ENCODE peak calls at places on chromosome 9, in four cellular contexts. One of them, this sample, is unnamed. For H4K20me1, the result is how much of the 10 kb centered on the place peaks cover.

GRCh38 chr9:122348288-122348777 is 22.5 kb upstream of the PTGS1 start:
- DNase-seq in H1: no peak
- DNase-seq in HCT116: no peak
- DNase-seq in K562: no peak
- DNase-seq in this sample: no peak

GRCh38 chr9:89720721-89721660 is 116.2 kb downstream of the GADD45G start:
- DNase-seq in H1: no peak
- DNase-seq in K562: no peak
- DNase-seq in HCT116: no peak
- DNase-seq in this sample: no peak

GRCh38 chr9:76564300-76564699 is 105.3 kb downstream of the GCNT1 start:
- DNase-seq in H1: no peak
- DNase-seq in K562: no peak
- DNase-seq in HCT116: no peak
- DNase-seq in this sample: no peak

GRCh38 chr9:16294371-16294770 is 576.1 kb downstream of the BNC2 start:
- DNase-seq in H1: no peak
- DNase-seq in K562: no peak
- DNase-seq in HCT116: no peak
- DNase-seq in this sample: no peak

GRCh38 chr9:94681508-94681907 is 42.2 kb upstream of the FBP1 start:
- DNase-seq in HCT116: peak
- DNase-seq in H1: peak
- DNase-seq in K562: peak
- DNase-seq in this sample: peak

GRCh38 chr9:16315720-16316119 is 554.8 kb downstream of the BNC2 start:
- DNase-seq in K562: no peak
- DNase-seq in HCT116: no peak
- DNase-seq in H1: no peak
- DNase-seq in this sample: no peak

GRCh38 chr9:130283514-130284248 is 18.1 kb downstream of the HMCN2 start:
- DNase-seq in H1: no peak
- DNase-seq in HCT116: no peak
- DNase-seq in K562: no peak
- DNase-seq in this sample: no peak

GRCh38 chr9:121609845-121610637 is 41.4 kb upstream of the DAB2IP start:
- DNase-seq in HCT116: peak
- DNase-seq in H1: no peak
- DNase-seq in K562: no peak
- DNase-seq in this sample: no peak

GRCh38 chr9:129624947-129625346 is 1.0 kb upstream of the NTMT1 start:
- DNase-seq in HCT116: no peak
- DNase-seq in H1: no peak
- DNase-seq in K562: no peak
- DNase-seq in this sample: no peak

GRCh38 chr9:122030357-122030756 is 62.8 kb downstream of the TTLL11 start:
- DNase-seq in K562: no peak
- DNase-seq in HCT116: no peak
- DNase-seq in H1: no peak
- DNase-seq in this sample: no peak

GRCh38 chr9:95875305-95876137 is at the start of gene ERCC6L2:
- DNase-seq in HCT116: peak
- DNase-seq in H1: peak
- DNase-seq in K562: peak
- DNase-seq in this sample: peak

GRCh38 chr9:111250836-111251452 is 79.1 kb downstream of the OR2K2 start:
- DNase-seq in K562: no peak
- DNase-seq in H1: no peak
- DNase-seq in HCT116: no peak
- DNase-seq in this sample: no peak

GRCh38 chr9:91032056-91032455 is 230.4 kb downstream of the SYK start:
- DNase-seq in H1: no peak
- DNase-seq in HCT116: no peak
- DNase-seq in K562: no peak
- DNase-seq in this sample: no peak

GRCh38 chr9:121566401-121567141 is 66.9 kb upstream of the GGTA1 start:
- DNase-seq in HCT116: no peak
- DNase-seq in H1: no peak
- DNase-seq in K562: no peak
- DNase-seq in this sample: no peak

GRCh38 chr9:126424511-126424910 is 97.9 kb downstream of the MVB12B start:
- DNase-seq in HCT116: no peak
- DNase-seq in K562: no peak
- DNase-seq in H1: no peak
- DNase-seq in this sample: no peak

GRCh38 chr9:132044176-132044880 is 35.3 kb downstream of the MED27 start:
- DNase-seq in H1: no peak
- DNase-seq in K562: no peak
- DNase-seq in HCT116: no peak
- DNase-seq in this sample: no peak

GRCh38 chr9:85536076-85536475 is 205.7 kb downstream of the AGTPBP1 start:
- DNase-seq in H1: no peak
- DNase-seq in K562: no peak
- DNase-seq in HCT116: no peak
- DNase-seq in this sample: no peak

GRCh38 chr9:98678244-98678842 is 30.4 kb downstream of the GABBR2 start:
- DNase-seq in H1: peak
- DNase-seq in HCT116: peak
- DNase-seq in K562: no peak
- DNase-seq in this sample: no peak

GRCh38 chr9:137276757-137277328 is 683 bp upstream of the TOR4A start:
- DNase-seq in HCT116: no peak
- DNase-seq in H1: no peak
- DNase-seq in K562: peak
- DNase-seq in this sample: no peak

GRCh38 chr9:35756743-35757526 is 2.9 kb upstream of the MSMP start:
- DNase-seq in K562: peak
- DNase-seq in H1: peak
- DNase-seq in HCT116: peak
- DNase-seq in this sample: no peak

GRCh38 chr9:113215142-113215541 is 5.9 kb downstream of the FKBP15 start:
- DNase-seq in K562: no peak
- DNase-seq in HCT116: peak
- DNase-seq in H1: no peak
- DNase-seq in this sample: no peak

GRCh38 chr9:76441551-76442322 is 17.2 kb upstream of the GCNT1 start:
- DNase-seq in HCT116: no peak
- DNase-seq in H1: no peak
- DNase-seq in K562: no peak
- DNase-seq in this sample: peak

GRCh38 chr9:15332939-15333338 is 25.9 kb upstream of the TTC39B start:
- DNase-seq in K562: no peak
- DNase-seq in H1: no peak
- DNase-seq in HCT116: no peak
- DNase-seq in this sample: no peak

GRCh38 chr9:14500705-14501104 is 186.8 kb upstream of the NFIB start:
- DNase-seq in K562: no peak
- DNase-seq in H1: no peak
- DNase-seq in HCT116: no peak
- DNase-seq in this sample: no peak

GRCh38 chr9:114372971-114373591 is 14.7 kb downstream of the AKNA start:
- DNase-seq in K562: no peak
- DNase-seq in HCT116: no peak
- DNase-seq in H1: no peak
- DNase-seq in this sample: peak

GRCh38 chr9:124510650-124511425 is 3.6 kb upstream of the NR5A1 start:
- DNase-seq in K562: no peak
- DNase-seq in HCT116: no peak
- DNase-seq in H1: no peak
- DNase-seq in this sample: no peak

GRCh38 chr9:34380034-34380510 is 3.4 kb upstream of the MYORG start:
- DNase-seq in HCT116: no peak
- DNase-seq in H1: no peak
- DNase-seq in K562: no peak
- DNase-seq in this sample: no peak

GRCh38 chr9:113993838-113994540 is 84.1 kb downstream of the AMBP start:
- DNase-seq in HCT116: no peak
- DNase-seq in K562: no peak
- DNase-seq in H1: no peak
- DNase-seq in this sample: no peak

GRCh38 chr9:110148384-110148783 is 59.6 kb downstream of the C9orf152 start:
- DNase-seq in HCT116: no peak
- DNase-seq in K562: no peak
- DNase-seq in H1: no peak
- DNase-seq in this sample: no peak

GRCh38 chr9:75483636-75484035 is 395.3 kb downstream of the OSTF1 start:
- DNase-seq in H1: no peak
- DNase-seq in HCT116: no peak
- DNase-seq in K562: no peak
- DNase-seq in this sample: no peak

GRCh38 chr9:34522971-34523797 is at the start of gene ENHO:
- DNase-seq in H1: peak
- DNase-seq in K562: peak
- DNase-seq in HCT116: peak
- DNase-seq in this sample: no peak

GRCh38 chr9:14690986-14691730 is 2.1 kb downstream of the ZDHHC21 start:
- DNase-seq in H1: no peak
- DNase-seq in HCT116: no peak
- DNase-seq in K562: no peak
- DNase-seq in this sample: no peak

GRCh38 chr9:114281421-114282103 is 41.3 kb upstream of the ORM1 start:
- DNase-seq in HCT116: no peak
- DNase-seq in K562: no peak
- DNase-seq in H1: no peak
- DNase-seq in this sample: no peak

GRCh38 chr9:17630531-17630949 is 51.7 kb downstream of the SH3GL2 start:
- DNase-seq in HCT116: no peak
- DNase-seq in K562: no peak
- DNase-seq in H1: no peak
- DNase-seq in this sample: no peak

DNA sequence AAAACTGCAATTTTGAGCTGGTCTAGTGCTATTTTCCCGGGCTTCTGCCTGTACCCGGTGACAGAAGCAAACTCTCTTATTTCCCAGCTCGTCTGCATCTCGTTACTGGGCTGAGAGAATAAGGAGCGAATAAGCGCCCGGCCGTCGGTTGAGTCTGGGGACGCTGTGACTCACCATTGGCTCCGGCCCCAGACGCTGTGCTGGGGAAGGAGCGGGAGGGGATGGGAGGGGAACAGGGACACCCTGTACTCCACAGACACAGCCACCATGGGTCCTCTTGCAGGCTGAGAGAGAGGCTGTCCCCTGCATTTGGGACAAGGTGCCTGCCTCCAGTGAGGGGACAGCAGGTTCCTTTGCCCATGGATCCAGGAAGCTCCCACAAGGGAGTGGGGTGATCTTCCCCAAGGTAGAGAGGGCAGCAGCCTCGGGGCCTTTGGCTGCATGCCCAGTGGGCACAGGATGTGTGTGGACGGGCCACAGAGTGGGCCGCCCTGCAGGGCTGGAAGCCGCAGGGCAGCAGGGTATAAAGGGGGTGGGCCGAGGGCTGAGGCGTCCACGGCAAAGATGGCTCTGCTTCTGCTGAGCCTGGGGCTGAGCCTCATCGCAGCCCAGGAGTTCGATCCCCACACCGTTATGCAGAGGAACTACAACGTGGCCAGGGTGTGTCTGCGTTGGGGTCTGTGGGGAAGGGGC is at the start of gene LCN9:
- DNase-seq in HCT116: no peak
- DNase-seq in K562: no peak
- DNase-seq in H1: no peak
- DNase-seq in this sample: no peak
- H4K20me1 ChIP-seq in HCT116: under half
- H4K20me1 ChIP-seq in K562: under half
- H4K20me1 ChIP-seq in H1: under half
- H4K20me1 ChIP-seq in this sample: under half

DNA sequence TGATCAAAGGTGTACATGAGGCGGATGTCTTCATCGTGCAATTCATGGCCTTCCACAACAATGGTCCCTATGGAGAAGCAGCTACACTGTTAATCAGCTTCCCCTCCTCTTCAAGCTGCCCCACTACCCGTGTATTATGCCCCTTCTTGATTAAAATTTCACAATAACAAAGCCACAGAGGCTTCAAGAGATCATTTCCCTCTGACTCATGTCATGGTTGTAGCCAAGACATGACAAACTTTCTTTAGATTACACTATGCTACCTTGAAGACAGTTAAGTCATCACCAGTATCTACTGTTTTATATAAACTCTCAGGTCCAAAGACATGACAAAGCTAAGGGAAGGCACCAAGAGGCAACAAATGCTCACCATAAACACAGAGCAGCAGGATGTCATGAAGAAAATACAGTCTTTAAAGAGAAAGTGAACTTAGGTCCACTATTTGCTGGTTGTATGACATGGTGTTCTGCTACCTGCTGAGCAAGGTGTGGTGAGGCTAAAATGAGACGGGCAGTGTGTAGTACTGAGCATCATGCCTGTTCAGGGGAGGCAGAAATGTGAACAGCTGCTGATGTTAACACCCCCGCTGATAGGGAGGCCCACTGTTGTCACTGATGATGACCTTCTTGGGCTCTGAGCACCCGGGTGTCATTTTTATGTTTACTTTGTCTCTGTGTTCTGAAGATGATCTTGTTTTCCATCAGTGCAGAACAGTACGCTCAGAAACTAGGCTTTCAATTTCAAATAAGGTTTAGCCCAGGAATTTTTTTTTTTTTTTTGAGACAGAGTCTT is 48.3 kb downstream of the IARS1 start:
- DNase-seq in H1: no peak
- DNase-seq in HCT116: no peak
- DNase-seq in K562: no peak
- DNase-seq in this sample: no peak
- TF ChIP-seq EGR1 in H1: no peak
- TF ChIP-seq EGR1 in HCT116: no peak
- TF ChIP-seq EGR1 in K562: no peak
- TF ChIP-seq EGR1 in this sample: no peak

DNA sequence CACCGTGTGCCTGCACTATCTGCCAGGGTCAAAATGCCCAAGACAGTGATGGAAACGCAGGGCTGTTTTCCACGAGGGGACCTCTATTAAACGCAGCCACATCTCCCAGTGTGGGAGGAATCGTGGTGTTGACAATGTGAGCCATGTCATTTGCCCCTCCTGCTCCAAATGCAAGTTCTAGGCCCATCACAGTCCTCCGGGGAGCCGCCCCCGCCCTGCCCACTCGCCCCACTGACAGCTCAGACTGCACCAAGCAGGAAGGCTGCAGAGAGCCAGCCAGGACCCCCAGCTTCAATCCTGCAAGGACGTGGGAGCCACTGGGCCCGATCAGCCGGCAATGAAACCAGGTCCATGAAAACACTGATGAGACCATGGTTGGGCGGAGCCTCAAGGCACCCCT is 85.9 kb downstream of the VAV2 start:
- DNase-seq in K562: no peak
- DNase-seq in HCT116: no peak
- DNase-seq in H1: no peak
- DNase-seq in this sample: no peak
- H4K20me1 ChIP-seq in K562: under half
- H4K20me1 ChIP-seq in HCT116: under half
- H4K20me1 ChIP-seq in H1: under half
- H4K20me1 ChIP-seq in this sample: under half

DNA sequence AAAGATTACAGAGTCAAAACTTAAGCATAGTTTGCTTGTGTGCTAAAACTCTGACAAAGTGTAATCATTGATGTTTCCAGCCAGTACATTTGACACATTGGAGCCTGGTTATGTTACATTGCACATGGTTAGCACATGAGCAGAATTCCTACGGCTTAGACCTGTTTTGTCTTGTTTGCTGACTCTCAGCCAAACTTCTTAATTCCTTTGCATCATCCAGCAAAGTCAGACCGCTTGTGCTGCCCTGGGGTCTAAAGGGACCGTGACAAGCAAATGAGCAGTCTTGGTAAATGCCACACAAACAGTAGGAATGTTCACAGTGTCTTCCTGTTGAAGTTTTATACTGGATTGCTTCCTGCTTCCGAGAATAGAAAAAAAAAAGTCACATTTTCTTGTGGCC is 72.0 kb upstream of the ENTREP1 start:
- DNase-seq in HCT116: no peak
- DNase-seq in K562: no peak
- DNase-seq in H1: no peak
- DNase-seq in this sample: no peak
- TF ChIP-seq EGR1 in HCT116: no peak
- TF ChIP-seq EGR1 in K562: no peak
- TF ChIP-seq EGR1 in H1: no peak
- TF ChIP-seq EGR1 in this sample: no peak